ENCODE peak calls at places on chromosomes 7 and 10, in ten cellular contexts. W, Z, E, Y, C, O, X, B, A and R are unnamed samples.

GRCh38 chr10:52387744-52388143 is 73.7 kb downstream of the DKK1 start:
- DNase-seq in O (no peak), B (no peak), C (no peak), A (no peak), Y (no peak), E (no peak), W (no peak), X (no peak), Z (no peak), R (no peak)

GRCh38 chr7:125184801-125185200 is 255.2 kb upstream of the POT1 start:
- DNase-seq in A (no peak), Z (no peak), W (no peak), E (no peak), X (no peak), C (no peak), B (no peak), O (no peak), Y (no peak), R (no peak)

GRCh38 chr10:28778524-28778923 is 101.2 kb downstream of the BAMBI start:
- DNase-seq in Z (peak), A (no peak), C (no peak), O (no peak), E (no peak), W (no peak), B (no peak), Y (no peak), X (no peak), R (no peak)

GRCh38 chr7:98867271-98867701 is 2.5 kb downstream of the TMEM130 start:
- DNase-seq in X (no peak), W (no peak), O (peak), A (peak), C (peak), B (no peak), Z (no peak), E (no peak), Y (no peak), R (no peak)

GRCh38 chr10:6074489-6075301 is 12.5 kb upstream of the IL2RA start:
- DNase-seq in W (no peak), Y (no peak), Z (peak), E (no peak), C (no peak), B (peak), X (no peak), A (no peak), O (no peak), R (no peak)

GRCh38 chr7:2330506-2330905 is 16.3 kb upstream of the SNX8 start:
- DNase-seq in Y (no peak), W (no peak), E (no peak), Z (no peak), O (no peak), A (no peak), C (no peak), B (no peak), X (no peak), R (no peak)

GRCh38 chr10:620417-620816 is 69.1 kb downstream of the DIP2C start:
- DNase-seq in O (peak), Z (no peak), X (no peak), W (no peak), B (no peak), C (no peak), E (no peak), A (no peak), Y (no peak), R (no peak)

GRCh38 chr10:81594991-81595390 is 280.0 kb upstream of the NRG3 start:
- DNase-seq in Z (no peak), X (no peak), Y (no peak), C (no peak), E (no peak), W (no peak), A (no peak), B (no peak), O (no peak), R (no peak)

GRCh38 chr7:33076737-33077136 is 14.2 kb upstream of the NT5C3A start:
- DNase-seq in W (no peak), B (no peak), E (no peak), Z (no peak), A (no peak), C (no peak), Y (no peak), X (no peak), O (no peak), R (no peak)

GRCh38 chr10:113997428-113997827 is 46.2 kb upstream of the ADRB1 start:
- DNase-seq in Y (no peak), B (no peak), E (no peak), X (no peak), O (peak), C (no peak), A (no peak), W (no peak), Z (no peak), R (no peak)

GRCh38 chr7:45874408-45875131 is 1.7 kb upstream of the CCDC201 start:
- DNase-seq in E (no peak), W (no peak), O (no peak), Y (no peak), B (no peak), Z (peak), X (no peak), A (no peak), C (no peak), R (no peak)

GRCh38 chr7:107789647-107790046 is 13.4 kb downstream of the SLC26A3 start:
- DNase-seq in Z (no peak), C (no peak), Y (no peak), E (no peak), A (no peak), O (no peak), W (no peak), B (no peak), X (no peak), R (no peak)

GRCh38 chr7:136869006-136869961 is 832 bp downstream of the CHRM2 start:
- DNase-seq in X (peak), W (no peak), Z (no peak), C (peak), E (no peak), A (no peak), O (no peak), B (no peak), Y (no peak), R (no peak)